ENCODE peak calls at places on chromosomes 12 and 14, in four cellular contexts. E, U, I and W are unnamed samples.

GRCh38 chr12:52151859-52152783 is 39.7 kb downstream of the KRT80 start:
- DNase-seq in E (no peak), U (no peak), I (peak), W (no peak)

GRCh38 chr14:75158843-75159614 is 17.4 kb downstream of the TMED10 start:
- DNase-seq in E (no peak), U (no peak), I (no peak), W (no peak)

GRCh38 chr14:34403646-34404045 is 58.4 kb downstream of the SPTSSA start:
- DNase-seq in E (no peak), U (no peak), I (no peak), W (no peak)

GRCh38 chr14:20969336-20969735 is 14.0 kb downstream of the RNASE2 start:
- DNase-seq in E (no peak), U (no peak), I (no peak), W (no peak)

GRCh38 chr14:96083667-96084320 is 44.6 kb downstream of the C14orf132 start:
- DNase-seq in E (no peak), U (peak), I (no peak), W (no peak)

GRCh38 chr14:60327447-60328331 is 78.7 kb downstream of the PPM1A start:
- DNase-seq in E (no peak), U (peak), I (no peak), W (peak)

GRCh38 chr14:77314043-77314442 is 6.6 kb downstream of the POMT2 start:
- DNase-seq in E (no peak), U (no peak), I (no peak), W (no peak)

GRCh38 chr14:100336618-100337530 is 13.7 kb downstream of the SLC25A47 start:
- DNase-seq in E (no peak), U (no peak), I (no peak), W (no peak)

GRCh38 chr12:69996276-69996675 is 171.2 kb downstream of the MYRFL start:
- DNase-seq in E (no peak), U (no peak), I (no peak), W (no peak)

GRCh38 chr12:1855241-1855640 is 34.9 kb downstream of the LRTM2 start:
- DNase-seq in E (no peak), U (peak), I (no peak), W (no peak)